ENCODE peak calls at places on chromosomes 12 and 14, in four cellular contexts. F is H9, N is D721Med, Y is GM10248. L is an unnamed sample.

GRCh38 chr12:57190037-57190436 is 26.6 kb upstream of the NXPH4 start:
- DNase-seq in F (no peak), N (no peak), Y (no peak), L (no peak)

GRCh38 chr12:18899678-18900317 is 161.9 kb downstream of the CAPZA3 start:
- DNase-seq in F (no peak), N (no peak), Y (no peak), L (no peak)

GRCh38 chr12:47837190-47838171 is 17.8 kb upstream of the HDAC7 start:
- DNase-seq in F (peak; percentile 78), N (peak; percentile 58), Y (peak; percentile 69), L (peak; percentile 77)

GRCh38 chr12:95545303-95545702 is 6.0 kb downstream of the USP44 start:
- DNase-seq in F (no peak), N (no peak), Y (no peak), L (no peak)

GRCh38 chr12:57575771-57576612 is 15.0 kb upstream of the PIP4K2C start:
- DNase-seq in F (no peak), N (no peak), Y (no peak), L (no peak)

GRCh38 chr12:3753549-3754284 is 808 bp upstream of the CRACR2A start:
- DNase-seq in F (peak; percentile 34), N (no peak), Y (no peak), L (peak; percentile 17)

GRCh38 chr12:15701212-15701611 is 88.0 kb downstream of the EPS8 start:
- DNase-seq in F (no peak), N (no peak), Y (no peak), L (peak; percentile 27)

GRCh38 chr12:31011336-31011735 is 62.3 kb upstream of the DDX11 start:
- DNase-seq in F (no peak), N (no peak), Y (no peak), L (no peak)

GRCh38 chr12:67957383-67957782 is 31.9 kb upstream of the IFNG-AS1 start:
- DNase-seq in F (no peak), N (no peak), Y (no peak), L (no peak)

GRCh38 chr12:85509857-85510256 is 229.8 kb downstream of the ALX1 start:
- DNase-seq in F (no peak), N (no peak), Y (peak; percentile 14), L (no peak)

GRCh38 chr12:19198272-19198671 is 68.7 kb downstream of the PLEKHA5 start:
- DNase-seq in F (no peak), N (no peak), Y (no peak), L (no peak)

GRCh38 chr14:22474730-22475351 is 114.2 kb downstream of the DAD1 start:
- DNase-seq in F (no peak), N (no peak), Y (no peak), L (no peak)

GRCh38 chr14:28101992-28102391 is 664.6 kb upstream of the FOXG1 start:
- DNase-seq in F (no peak), N (no peak), Y (no peak), L (no peak)

GRCh38 chr14:23071244-23071974 is 14.1 kb upstream of the CDH24 start:
- DNase-seq in F (peak; percentile 94), N (no peak), Y (peak; percentile 88), L (peak; percentile 89)

GRCh38 chr14:85222344-85222743 is 307.6 kb upstream of the FLRT2 start:
- DNase-seq in F (no peak), N (no peak), Y (no peak), L (no peak)

GRCh38 chr12:107332726-107333125 is 239.4 kb upstream of the CRY1 start:
- DNase-seq in F (no peak), N (no peak), Y (no peak), L (no peak)

GRCh38 chr12:3200032-3200617 is 122.9 kb downstream of the TSPAN9 start:
- DNase-seq in F (peak; percentile 94), N (peak; percentile 98), Y (no peak), L (no peak)

GRCh38 chr12:59173696-59174095 is 253.4 kb upstream of the LRIG3 start:
- DNase-seq in F (no peak), N (no peak), Y (no peak), L (no peak)
- TF ChIP-seq CTCF in F (peak; percentile 54), N (peak; percentile 8), Y (no peak), L (no peak)

GRCh38 chr12:13976880-13977279 is 4.5 kb downstream of the GRIN2B start:
- DNase-seq in F (no peak), N (no peak), Y (no peak), L (no peak)
- TF ChIP-seq CTCF in F (peak; percentile 50), N (no peak), Y (no peak), L (no peak)

GRCh38 chr12:40915172-40915571 is 222.9 kb downstream of the CNTN1 start:
- DNase-seq in F (no peak), N (no peak), Y (no peak), L (no peak)
- TF ChIP-seq CTCF in F (no peak), N (no peak), Y (no peak), L (no peak)

GRCh38 chr14:56121786-56122185 is 3.6 kb downstream of the PELI2 start:
- DNase-seq in F (no peak), N (no peak), Y (no peak), L (no peak)

GRCh38 chr14:56118611-56119181 is 485 bp downstream of the PELI2 start:
- DNase-seq in F (no peak), N (no peak), Y (peak; percentile 20), L (peak; percentile 48)

GRCh38 chr14:56119221-56119967 is 1.2 kb downstream of the PELI2 start:
- DNase-seq in F (no peak), N (no peak), Y (peak; percentile 26), L (peak; percentile 50)

GRCh38 chr14:56122306-56122705 is 4.1 kb downstream of the PELI2 start:
- DNase-seq in F (no peak), N (no peak), Y (no peak), L (no peak)

GRCh38 chr14:56120091-56120632 is 2.0 kb downstream of the PELI2 start:
- DNase-seq in F (no peak), N (no peak), Y (no peak), L (no peak)
- TF ChIP-seq CTCF in F (no peak), N (no peak), Y (no peak), L (no peak)

GRCh38 chr14:54572316-54572715 is 5.4 kb downstream of the SAMD4A start:
- DNase-seq in F (peak; percentile 60), N (no peak), Y (no peak), L (peak; percentile 57)
- TF ChIP-seq CTCF in F (peak; percentile 91), N (peak; percentile 41), Y (peak; percentile 40), L (peak; percentile 72)

GRCh38 chr14:93059260-93059659 is 56.5 kb downstream of the ITPK1 start:
- DNase-seq in F (no peak), N (no peak), Y (no peak), L (no peak)

GRCh38 chr14:93055651-93056115 is 60.0 kb downstream of the ITPK1 start:
- DNase-seq in F (no peak), N (no peak), Y (no peak), L (no peak)

GRCh38 chr14:93056166-93056839 is 59.4 kb downstream of the ITPK1 start:
- DNase-seq in F (no peak), N (no peak), Y (no peak), L (no peak)

GRCh38 chr14:93056840-93057585 is 58.7 kb downstream of the ITPK1 start:
- DNase-seq in F (no peak), N (no peak), Y (no peak), L (no peak)

DNA sequence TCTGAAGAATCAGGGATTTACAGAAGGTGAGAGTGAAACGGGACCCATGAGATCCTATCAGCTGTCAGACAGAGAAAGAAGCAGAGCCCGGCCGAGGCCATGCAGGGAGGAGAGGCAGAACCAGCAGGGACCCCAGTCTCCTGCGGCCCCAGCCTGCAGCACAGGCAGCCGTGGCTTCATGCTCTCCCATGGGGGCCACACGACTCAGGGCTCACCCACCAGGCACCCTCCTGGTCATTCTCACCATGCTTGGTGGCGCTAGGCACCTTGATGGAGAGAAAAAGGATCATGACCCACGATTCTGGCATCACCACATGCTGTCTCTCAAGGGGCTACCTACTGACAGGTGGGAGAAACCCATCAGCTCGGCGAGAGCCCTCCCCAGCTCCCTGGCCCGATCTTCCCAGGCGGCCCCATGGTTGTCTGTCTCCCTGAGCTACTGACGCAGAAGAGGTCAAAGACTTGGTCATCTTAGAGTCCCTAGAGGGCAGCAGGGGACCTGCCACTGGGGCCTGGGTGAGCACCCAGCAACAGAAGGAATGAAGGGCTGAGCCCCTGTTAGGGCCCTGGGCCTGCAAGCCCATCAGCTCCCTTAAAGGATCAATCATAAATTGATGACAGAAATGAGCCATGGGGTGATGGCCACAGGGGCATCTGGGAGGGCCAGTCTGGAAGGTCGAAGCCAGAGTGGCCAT is 58.0 kb downstream of the ITPK1 start:
- DNase-seq in F (no peak), N (no peak), Y (no peak), L (no peak)
- TF ChIP-seq CTCF in F (no peak), N (no peak), Y (no peak), L (no peak)

GRCh38 chr14:104436047-104436531 is 143.5 kb upstream of the C14orf180 start:
- DNase-seq in F (peak; percentile 75), N (no peak), Y (peak; percentile 16), L (no peak)
- TF ChIP-seq CTCF in F (no peak), N (no peak), Y (no peak), L (no peak)

GRCh38 chr12:53481108-53481442 is 18.2 kb downstream of the MAP3K12 start:
- DNase-seq in F (no peak), N (no peak), Y (no peak), L (no peak)

GRCh38 chr12:53476769-53477209 is 22.5 kb downstream of the MAP3K12 start:
- DNase-seq in F (no peak), N (no peak), Y (no peak), L (no peak)

GRCh38 chr12:53479314-53479713 is 19.9 kb downstream of the MAP3K12 start:
- DNase-seq in F (no peak), N (no peak), Y (no peak), L (no peak)

GRCh38 chr12:53480425-53481107 is 18.7 kb downstream of the MAP3K12 start:
- DNase-seq in F (no peak), N (no peak), Y (no peak), L (no peak)

DNA sequence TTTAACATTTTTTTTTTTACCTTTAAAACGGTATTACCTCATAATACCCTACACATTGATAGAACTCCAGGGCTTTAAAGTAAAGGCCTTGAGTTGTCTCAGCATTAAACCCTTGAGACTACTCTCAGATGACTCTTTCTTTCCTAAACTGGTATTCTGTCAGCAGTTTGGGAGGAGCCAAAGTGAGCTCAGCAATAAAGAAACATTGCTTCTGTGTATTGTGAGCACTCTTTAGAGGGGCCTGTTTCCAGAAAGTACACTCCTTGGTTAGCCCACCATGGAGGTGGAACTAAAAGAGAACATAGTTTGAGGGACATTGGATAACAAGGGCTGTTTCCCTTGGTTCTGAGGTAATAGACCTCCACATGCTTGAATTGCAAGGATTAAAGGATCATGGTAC is 20.4 kb downstream of the MAP3K12 start:
- DNase-seq in F (no peak), N (no peak), Y (no peak), L (no peak)
- TF ChIP-seq CTCF in F (no peak), N (no peak), Y (no peak), L (no peak)

DNA sequence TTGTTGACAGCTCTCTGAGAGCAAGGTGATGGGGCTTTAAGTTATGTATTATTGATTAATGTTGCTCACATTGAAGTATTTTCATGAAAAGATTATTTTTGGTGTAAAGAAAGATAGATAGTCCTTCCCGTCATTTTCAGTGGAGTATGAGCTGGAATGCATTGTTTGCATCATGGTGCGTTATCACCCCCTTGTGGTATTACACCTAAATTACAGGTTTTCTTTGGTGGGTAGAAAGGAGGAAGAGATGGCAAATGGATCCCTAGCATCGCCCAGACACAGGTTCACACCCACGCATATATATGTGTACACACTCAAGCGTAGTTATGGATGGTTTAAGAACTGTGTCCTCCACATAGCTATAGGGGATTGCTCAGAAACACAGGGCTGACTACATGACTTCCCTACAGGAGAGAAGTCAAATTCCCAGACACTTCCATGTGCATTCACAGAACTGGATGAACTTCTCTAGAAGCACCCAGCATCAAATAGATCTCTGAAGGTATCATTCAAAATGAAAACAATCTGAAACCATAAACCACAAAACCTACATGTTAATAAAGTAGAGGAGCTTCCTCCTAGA is 14.4 kb upstream of the SERPINA10 start:
- DNase-seq in F (no peak), N (no peak), Y (no peak), L (no peak)
- TF ChIP-seq CTCF in F (peak; percentile 80), N (peak; percentile 22), Y (no peak), L (peak; percentile 52)